ENCODE peak calls at places on chromosomes 12 and 14, in six cellular contexts. One of them, this sample, is unnamed.
A peak's percentile ranks its signal among the peaks of the same experiment; 100 is the strongest.

GRCh38 chr12:28611115-28611435 is 420.8 kb downstream of the CCDC91 start:
- DNase-seq in left lung: no peak
- DNase-seq in coronary artery: no peak
- DNase-seq in RWPE1: peak; percentile 41
- DNase-seq in hepatocyte: peak; percentile 44
- DNase-seq in A549: peak; percentile 54
- DNase-seq in this sample: no peak

GRCh38 chr12:45660330-45660729 is 69.2 kb upstream of the ARID2 start:
- DNase-seq in hepatocyte: no peak
- DNase-seq in RWPE1: peak; percentile 51
- DNase-seq in A549: peak; percentile 37
- DNase-seq in left lung: no peak
- DNase-seq in coronary artery: no peak
- DNase-seq in this sample: peak; percentile 57

GRCh38 chr12:28360253-28360652 is 170.0 kb downstream of the CCDC91 start:
- DNase-seq in coronary artery: no peak
- DNase-seq in left lung: no peak
- DNase-seq in RWPE1: no peak
- DNase-seq in hepatocyte: no peak
- DNase-seq in A549: no peak
- DNase-seq in this sample: no peak

GRCh38 chr12:113196996-113197395 is 11.5 kb downstream of the RITA1 start:
- DNase-seq in A549: peak; percentile 84
- DNase-seq in left lung: no peak
- DNase-seq in coronary artery: no peak
- DNase-seq in hepatocyte: peak; percentile 84
- DNase-seq in RWPE1: peak; percentile 91
- DNase-seq in this sample: no peak

GRCh38 chr12:52011602-52012214 is 5.0 kb downstream of the TAMALIN start:
- DNase-seq in left lung: no peak
- DNase-seq in hepatocyte: no peak
- DNase-seq in RWPE1: no peak
- DNase-seq in coronary artery: no peak
- DNase-seq in A549: no peak
- DNase-seq in this sample: no peak

GRCh38 chr14:73786632-73786941 is 65.0 kb upstream of the PTGR2 start:
- DNase-seq in RWPE1: no peak
- DNase-seq in A549: peak; percentile 46
- DNase-seq in hepatocyte: peak; percentile 72
- DNase-seq in coronary artery: no peak
- DNase-seq in left lung: no peak
- DNase-seq in this sample: peak; percentile 61

GRCh38 chr14:99726538-99727095 is 42.5 kb downstream of the CYP46A1 start:
- DNase-seq in coronary artery: peak; percentile 58
- DNase-seq in left lung: peak; percentile 76
- DNase-seq in RWPE1: no peak
- DNase-seq in hepatocyte: no peak
- DNase-seq in A549: no peak
- DNase-seq in this sample: peak; percentile 46

GRCh38 chr12:24011927-24012326 is 62.5 kb upstream of the SOX5 start:
- DNase-seq in A549: no peak
- DNase-seq in coronary artery: no peak
- DNase-seq in hepatocyte: no peak
- DNase-seq in RWPE1: no peak
- DNase-seq in left lung: no peak
- DNase-seq in this sample: no peak

GRCh38 chr14:105030194-105030593 is 9.3 kb upstream of the CDCA4 start:
- DNase-seq in coronary artery: no peak
- DNase-seq in A549: no peak
- DNase-seq in left lung: peak; percentile 26
- DNase-seq in RWPE1: no peak
- DNase-seq in hepatocyte: no peak
- DNase-seq in this sample: no peak

GRCh38 chr14:57069702-57070101 is 199.0 kb downstream of the EXOC5 start:
- DNase-seq in hepatocyte: no peak
- DNase-seq in coronary artery: no peak
- DNase-seq in RWPE1: no peak
- DNase-seq in A549: no peak
- DNase-seq in left lung: no peak
- DNase-seq in this sample: no peak

GRCh38 chr12:64931981-64932380 is 107.5 kb downstream of the TBC1D30 start:
- DNase-seq in RWPE1: no peak
- DNase-seq in coronary artery: no peak
- DNase-seq in hepatocyte: no peak
- DNase-seq in left lung: no peak
- DNase-seq in A549: no peak
- DNase-seq in this sample: no peak

GRCh38 chr12:15707516-15708199 is 81.5 kb downstream of the EPS8 start:
- DNase-seq in RWPE1: no peak
- DNase-seq in left lung: no peak
- DNase-seq in A549: no peak
- DNase-seq in coronary artery: no peak
- DNase-seq in hepatocyte: no peak
- DNase-seq in this sample: no peak

GRCh38 chr12:104578453-104578852 is 121.7 kb downstream of the CHST11 start:
- DNase-seq in RWPE1: no peak
- DNase-seq in A549: peak; percentile 63
- DNase-seq in hepatocyte: no peak
- DNase-seq in left lung: no peak
- DNase-seq in coronary artery: no peak
- DNase-seq in this sample: no peak

GRCh38 chr12:130013771-130014484 is 110.1 kb upstream of the TMEM132D start:
- DNase-seq in hepatocyte: peak; percentile 80
- DNase-seq in RWPE1: peak; percentile 48
- DNase-seq in A549: peak; percentile 56
- DNase-seq in coronary artery: peak; percentile 53
- DNase-seq in left lung: no peak
- DNase-seq in this sample: no peak

GRCh38 chr12:6700646-6701051 is at the start of gene PIANP:
- DNase-seq in A549: no peak
- DNase-seq in left lung: no peak
- DNase-seq in hepatocyte: peak; percentile 77
- DNase-seq in coronary artery: no peak
- DNase-seq in RWPE1: peak; percentile 38
- DNase-seq in this sample: no peak

GRCh38 chr12:89389755-89390661 is 37.7 kb upstream of the DUSP6 start:
- DNase-seq in coronary artery: no peak
- DNase-seq in left lung: no peak
- DNase-seq in A549: no peak
- DNase-seq in hepatocyte: peak; percentile 40
- DNase-seq in RWPE1: no peak
- DNase-seq in this sample: no peak

GRCh38 chr12:21809100-21809499 is 34.6 kb upstream of the KCNJ8 start:
- DNase-seq in A549: no peak
- DNase-seq in left lung: no peak
- DNase-seq in RWPE1: no peak
- DNase-seq in coronary artery: no peak
- DNase-seq in hepatocyte: no peak
- DNase-seq in this sample: no peak

GRCh38 chr14:77485901-77486678 is 12.5 kb downstream of the ISM2 start:
- DNase-seq in A549: peak; percentile 43
- DNase-seq in RWPE1: peak; percentile 55
- DNase-seq in left lung: no peak
- DNase-seq in hepatocyte: no peak
- DNase-seq in coronary artery: no peak
- DNase-seq in this sample: no peak

GRCh38 chr14:88029500-88029899 is 24.6 kb downstream of the GPR65 start:
- DNase-seq in hepatocyte: no peak
- DNase-seq in coronary artery: no peak
- DNase-seq in left lung: no peak
- DNase-seq in A549: no peak
- DNase-seq in RWPE1: no peak
- DNase-seq in this sample: no peak

GRCh38 chr12:109720152-109720855 is 6.7 kb downstream of the FAM222A start:
- DNase-seq in left lung: peak; percentile 57
- DNase-seq in coronary artery: no peak
- DNase-seq in hepatocyte: no peak
- DNase-seq in A549: no peak
- DNase-seq in RWPE1: no peak
- DNase-seq in this sample: no peak
- H3K27ac ChIP-seq in left lung: no peak overlapping the region
- H3K27ac ChIP-seq in coronary artery: no peak overlapping the region
- H3K27ac ChIP-seq in hepatocyte: no peak overlapping the region
- H3K27ac ChIP-seq in A549: no peak overlapping the region
- H3K27ac ChIP-seq in RWPE1: no peak overlapping the region
- H3K27ac ChIP-seq in this sample: no peak overlapping the region

DNA sequence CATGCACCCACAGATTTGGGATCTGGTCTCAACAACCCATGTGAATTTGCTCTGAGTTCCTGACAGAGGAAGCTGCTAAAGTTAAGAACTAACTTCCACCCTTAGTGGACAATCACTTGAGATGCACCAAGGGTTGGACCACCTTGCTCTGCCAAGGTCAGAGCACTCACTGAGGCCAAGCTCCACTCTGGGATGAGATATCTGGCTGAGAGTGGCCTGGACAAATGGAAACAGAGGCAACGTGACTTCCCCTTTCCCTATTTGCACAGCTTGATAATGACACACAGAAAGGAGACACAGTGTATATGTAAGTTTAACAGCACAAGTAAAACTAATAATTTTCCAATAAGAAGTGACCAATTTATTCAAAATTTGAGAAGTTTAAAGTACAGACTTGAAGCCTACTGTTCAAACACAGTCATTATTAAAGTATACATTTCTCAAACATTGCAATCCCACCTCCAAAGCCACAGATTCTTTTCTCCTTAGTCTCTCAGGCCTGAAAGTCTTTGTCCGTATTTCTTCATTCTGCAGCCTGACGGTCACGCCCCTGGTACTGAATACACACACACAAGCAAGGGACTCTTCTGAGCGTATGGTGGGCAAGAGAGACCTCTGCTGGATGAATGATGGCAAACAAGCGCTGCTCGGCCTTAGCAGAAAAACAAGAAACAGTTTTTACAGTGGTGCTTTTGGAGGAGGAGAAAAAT is 28.6 kb downstream of the TMEM30B start:
- DNase-seq in coronary artery: no peak
- DNase-seq in A549: peak; percentile 88
- DNase-seq in left lung: no peak
- DNase-seq in hepatocyte: peak; percentile 91
- DNase-seq in RWPE1: peak; percentile 85
- DNase-seq in this sample: peak; percentile 83
- H3K27ac ChIP-seq in coronary artery: no peak overlapping the region
- H3K27ac ChIP-seq in A549: peak overlapping the region; percentile 55
- H3K27ac ChIP-seq in left lung: no peak overlapping the region
- H3K27ac ChIP-seq in hepatocyte: peak overlapping the region; percentile 8
- H3K27ac ChIP-seq in RWPE1: no peak overlapping the region
- H3K27ac ChIP-seq in this sample: peak overlapping the region; percentile 7

DNA sequence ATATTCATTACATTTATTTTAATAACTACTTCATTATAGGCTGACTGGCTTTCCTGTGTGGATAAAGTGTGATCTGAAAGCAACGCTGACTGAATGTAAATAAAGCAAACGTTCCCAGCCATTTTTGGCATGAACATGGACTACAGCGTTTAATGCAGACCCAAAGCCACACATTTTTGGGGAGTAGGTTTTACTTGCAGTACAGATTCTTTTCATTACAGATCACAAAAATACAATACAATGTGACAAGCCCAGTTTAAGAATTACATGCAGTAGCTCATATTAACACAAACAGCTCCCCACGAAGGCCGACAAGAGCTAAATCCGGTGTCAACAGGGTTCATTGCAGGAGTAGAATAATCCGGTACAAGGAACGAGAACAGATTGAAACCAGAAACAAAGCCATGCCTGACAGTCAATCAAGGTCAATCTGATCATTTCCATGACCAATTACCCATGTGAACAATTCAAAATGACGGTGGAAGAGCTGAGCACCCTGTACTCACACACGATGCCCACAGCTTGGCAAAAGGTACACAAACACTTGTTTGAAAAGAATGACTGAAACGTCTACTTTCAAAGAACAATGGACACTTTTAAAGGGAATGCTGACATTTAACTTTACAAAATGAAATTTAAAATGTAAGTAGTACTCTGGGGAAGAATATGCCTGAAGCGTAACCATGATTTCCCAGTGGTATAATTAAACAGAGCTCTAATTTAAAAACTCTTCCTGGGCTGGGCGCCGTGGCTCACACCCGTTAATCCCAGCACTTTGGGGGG is 5.3 kb downstream of the BAG5 start:
- DNase-seq in hepatocyte: no peak
- DNase-seq in RWPE1: no peak
- DNase-seq in A549: no peak
- DNase-seq in left lung: peak; percentile 43
- DNase-seq in coronary artery: no peak
- DNase-seq in this sample: no peak
- H3K27ac ChIP-seq in hepatocyte: no peak overlapping the region
- H3K27ac ChIP-seq in RWPE1: peak overlapping the region; percentile 63
- H3K27ac ChIP-seq in A549: no peak overlapping the region
- H3K27ac ChIP-seq in left lung: no peak overlapping the region
- H3K27ac ChIP-seq in coronary artery: peak overlapping the region; percentile 61
- H3K27ac ChIP-seq in this sample: peak overlapping the region; percentile 10

GRCh38 chr12:122371475-122372045 is 50.9 kb downstream of the CLIP1 start:
- DNase-seq in A549: no peak
- DNase-seq in RWPE1: no peak
- DNase-seq in coronary artery: no peak
- DNase-seq in left lung: no peak
- DNase-seq in hepatocyte: no peak
- DNase-seq in this sample: no peak

GRCh38 chr12:122363782-122364181 is 58.7 kb downstream of the CLIP1 start:
- DNase-seq in hepatocyte: no peak
- DNase-seq in left lung: no peak
- DNase-seq in coronary artery: no peak
- DNase-seq in A549: no peak
- DNase-seq in RWPE1: no peak
- DNase-seq in this sample: no peak

GRCh38 chr12:122362758-122363157 is 59.7 kb downstream of the CLIP1 start:
- DNase-seq in A549: no peak
- DNase-seq in RWPE1: no peak
- DNase-seq in coronary artery: no peak
- DNase-seq in hepatocyte: no peak
- DNase-seq in left lung: no peak
- DNase-seq in this sample: no peak

GRCh38 chr12:122366685-122367475 is 55.6 kb downstream of the CLIP1 start:
- DNase-seq in RWPE1: peak; percentile 86
- DNase-seq in left lung: no peak
- DNase-seq in A549: peak; percentile 88
- DNase-seq in coronary artery: no peak
- DNase-seq in hepatocyte: peak; percentile 64
- DNase-seq in this sample: no peak

DNA sequence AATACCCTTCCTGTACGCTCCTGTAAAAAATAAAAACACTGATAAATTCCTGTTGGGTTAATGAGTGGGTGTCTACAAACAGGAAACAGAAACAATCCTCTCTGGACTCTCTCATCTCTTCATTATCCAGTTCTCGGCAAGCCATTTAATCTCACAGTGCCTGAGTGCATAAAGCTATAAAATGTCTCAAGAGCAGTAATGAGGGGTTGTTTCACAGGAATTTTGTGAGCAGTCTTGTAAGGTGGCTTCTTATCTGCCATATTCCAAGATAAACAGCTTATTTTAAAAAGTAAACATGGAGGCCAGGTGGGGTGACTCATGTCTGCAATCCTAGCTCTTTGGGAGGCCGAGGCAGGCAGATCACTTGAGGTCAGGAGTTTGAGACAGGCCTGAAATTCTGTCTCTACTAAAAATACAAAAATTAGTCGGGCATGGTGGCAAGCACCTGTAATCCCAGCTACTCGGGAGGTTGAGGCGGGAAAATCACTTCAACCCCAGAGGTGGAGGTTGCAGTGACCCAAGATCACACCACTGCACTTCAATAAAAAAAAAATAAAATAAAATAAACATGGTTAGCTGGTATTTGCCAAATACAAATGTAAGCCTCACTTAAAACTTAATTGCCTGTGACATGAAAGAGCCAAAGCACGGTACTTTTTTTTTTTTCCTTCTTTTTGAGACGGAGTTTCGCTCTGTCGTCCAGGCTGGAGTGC is 54.0 kb downstream of the CLIP1 start:
- DNase-seq in RWPE1: no peak
- DNase-seq in A549: peak; percentile 54
- DNase-seq in hepatocyte: peak; percentile 68
- DNase-seq in coronary artery: no peak
- DNase-seq in left lung: no peak
- DNase-seq in this sample: no peak
- H3K27ac ChIP-seq in RWPE1: peak overlapping the region; percentile 49
- H3K27ac ChIP-seq in A549: peak overlapping the region; percentile 86
- H3K27ac ChIP-seq in hepatocyte: peak overlapping the region; percentile 83
- H3K27ac ChIP-seq in coronary artery: peak overlapping the region; percentile 54
- H3K27ac ChIP-seq in left lung: peak overlapping the region; percentile 27
- H3K27ac ChIP-seq in this sample: peak overlapping the region; percentile 77